ENCODE peak calls at places on chromosome 12, in seven cellular contexts. O is breast epithelium; S is naive thymus-derived CD4-positive, alpha-beta T cell; K is heart right ventricle; D is IMR-90; A is MM.1S; Q is stomach. T is an unnamed sample.

GRCh38 chr12:17489452-17489851 is 600.5 kb downstream of the RERGL start:
- DNase-seq in O (no peak), S (no peak), K (no peak), D (no peak), A (no peak), Q (no peak), T (no peak)

GRCh38 chr12:119780786-119781434 is 96.2 kb downstream of the CIT start:
- DNase-seq in O (no peak), S (no peak), K (peak; percentile 30), D (peak; percentile 37), A (no peak), Q (peak; percentile 78), T (peak; percentile 56)

GRCh38 chr12:32834122-32834521 is 62.5 kb downstream of the PKP2 start:
- DNase-seq in O (no peak), S (no peak), K (no peak), D (no peak), A (no peak), Q (no peak), T (no peak)

GRCh38 chr12:123934829-123935228 is 37.8 kb downstream of the CCDC92 start:
- DNase-seq in O (no peak), S (no peak), K (no peak), D (peak; percentile 28), A (no peak), Q (no peak), T (no peak)

GRCh38 chr12:119682635-119683340 is 14.9 kb downstream of the PRKAB1 start:
- DNase-seq in O (no peak), S (no peak), K (no peak), D (no peak), A (no peak), Q (no peak), T (no peak)

GRCh38 chr12:115370650-115371049 is 686.7 kb upstream of the TBX3 start:
- DNase-seq in O (no peak), S (no peak), K (no peak), D (no peak), A (no peak), Q (no peak), T (no peak)

GRCh38 chr12:64669270-64669842 is 59.1 kb downstream of the RASSF3 start:
- DNase-seq in O (no peak), S (peak; percentile 85), K (peak; percentile 70), D (peak; percentile 11), A (peak; percentile 78), Q (peak; percentile 73), T (peak; percentile 38)

GRCh38 chr12:21814814-21815213 is 40.3 kb upstream of the KCNJ8 start:
- DNase-seq in O (no peak), S (no peak), K (no peak), D (no peak), A (no peak), Q (no peak), T (no peak)

GRCh38 chr12:100138048-100138907 is 4.4 kb downstream of the BLTP3B start:
- DNase-seq in O (no peak), S (no peak), K (no peak), D (peak; percentile 15), A (peak; percentile 26), Q (no peak), T (no peak)

GRCh38 chr12:25852792-25853191 is 105.7 kb upstream of the RASSF8 start:
- DNase-seq in O (no peak), S (no peak), K (no peak), D (peak; percentile 95), A (no peak), Q (no peak), T (no peak)

GRCh38 chr12:110107369-110108281 is 16.5 kb upstream of the IFT81 start:
- DNase-seq in O (peak; percentile 48), S (no peak), K (peak; percentile 40), D (peak; percentile 97), A (no peak), Q (no peak), T (peak; percentile 47)

GRCh38 chr12:78795934-78796445 is 68.6 kb upstream of the SYT1 start:
- DNase-seq in O (no peak), S (no peak), K (no peak), D (no peak), A (no peak), Q (no peak), T (no peak)

GRCh38 chr12:75553865-75554555 is 42.6 kb upstream of the KRR1 start:
- DNase-seq in O (no peak), S (no peak), K (no peak), D (peak; percentile 27), A (no peak), Q (no peak), T (no peak)

GRCh38 chr12:32107376-32108267 is 975 bp downstream of the BICD1 start:
- DNase-seq in O (peak; percentile 24), S (peak; percentile 10), K (no peak), D (peak; percentile 80), A (no peak), Q (no peak), T (no peak)

DNA sequence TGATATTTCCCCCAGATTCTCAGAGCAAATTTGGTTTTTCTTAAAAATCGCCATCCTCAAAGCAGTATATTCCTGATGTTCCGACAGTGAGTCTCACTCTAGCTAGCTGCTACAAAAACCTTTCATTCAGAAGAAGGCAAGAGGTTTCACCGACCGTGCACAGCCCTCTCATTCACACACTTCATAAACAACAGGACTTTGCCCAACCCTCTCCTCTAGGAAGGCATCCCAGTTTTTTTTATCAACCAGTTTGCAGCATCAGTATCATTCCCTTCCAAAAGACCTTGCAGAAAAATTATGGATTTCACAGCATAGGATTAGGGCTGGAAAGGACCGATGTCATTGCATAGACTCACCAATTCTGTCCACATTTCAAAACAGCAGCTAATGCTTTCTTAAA is 732 bp downstream of the SVOP start:
- DNase-seq in O (no peak), S (no peak), K (no peak), D (no peak), A (no peak), Q (no peak), T (no peak)
- H3K4me3 ChIP-seq in O (no peak overlapping the region), S (no peak overlapping the region), K (no peak overlapping the region), D (no peak overlapping the region), A (no peak overlapping the region), Q (no peak overlapping the region), T (no peak overlapping the region)

GRCh38 chr12:94276725-94277124 is 128.3 kb downstream of the PLXNC1 start:
- DNase-seq in O (no peak), S (no peak), K (no peak), D (no peak), A (no peak), Q (no peak), T (no peak)

GRCh38 chr12:94280063-94280462 is 131.7 kb downstream of the PLXNC1 start:
- DNase-seq in O (no peak), S (no peak), K (no peak), D (no peak), A (no peak), Q (no peak), T (no peak)

GRCh38 chr12:94273272-94273671 is 124.9 kb downstream of the PLXNC1 start:
- DNase-seq in O (no peak), S (no peak), K (no peak), D (no peak), A (no peak), Q (no peak), T (no peak)

GRCh38 chr12:94282675-94283074 is 134.3 kb downstream of the PLXNC1 start:
- DNase-seq in O (no peak), S (peak; percentile 29), K (no peak), D (no peak), A (no peak), Q (peak; percentile 36), T (peak; percentile 62)

GRCh38 chr12:94277426-94278000 is 129.1 kb downstream of the PLXNC1 start:
- DNase-seq in O (no peak), S (no peak), K (no peak), D (peak; percentile 26), A (no peak), Q (no peak), T (no peak)
- H3K27ac ChIP-seq in O (no peak overlapping the region), S (no peak overlapping the region), K (no peak overlapping the region), D (no peak overlapping the region), A (no peak overlapping the region), Q (no peak overlapping the region), T (no peak overlapping the region)

GRCh38 chr12:12713932-12714275 is 3.3 kb upstream of the CDKN1B start:
- DNase-seq in O (no peak), S (no peak), K (no peak), D (no peak), A (no peak), Q (no peak), T (no peak)
- H3K27me3 ChIP-seq in O (no peaks in the 10 kb centered on the region), S (no peaks in the 10 kb centered on the region), K (no peaks in the 10 kb centered on the region), D (no peaks in the 10 kb centered on the region), A (no peaks in the 10 kb centered on the region), Q (no peaks in the 10 kb centered on the region), T (no peaks in the 10 kb centered on the region)

GRCh38 chr12:132445884-132446471 is 44.0 kb upstream of the FBRSL1 start:
- DNase-seq in O (peak; percentile 76), S (peak; percentile 70), K (peak; percentile 28), D (peak; percentile 70), A (no peak), Q (peak; percentile 64), T (peak; percentile 47)
- H3K4me3 ChIP-seq in O (peak overlapping the region; percentile 67), S (peak overlapping the region; percentile 61), K (peak overlapping the region; percentile 6), D (peak overlapping the region; percentile 40), A (no peak overlapping the region), Q (peak overlapping the region; percentile 36), T (no peak overlapping the region)

GRCh38 chr12:6604254-6605029 is 2.7 kb downstream of the CHD4 start:
- DNase-seq in O (no peak), S (no peak), K (peak; percentile 11), D (no peak), A (no peak), Q (no peak), T (no peak)
- H3K27ac ChIP-seq in O (peak overlapping the region; percentile 87), S (peak overlapping the region; percentile 96), K (peak overlapping the region; percentile 100), D (peak overlapping the region; percentile 7), A (peak overlapping the region; percentile 43), Q (peak overlapping the region; percentile 98), T (peak overlapping the region; percentile 49)

GRCh38 chr12:46602474-46602873 is 223.3 kb downstream of the SLC38A4 start:
- DNase-seq in O (no peak), S (no peak), K (no peak), D (no peak), A (no peak), Q (no peak), T (no peak)
- H3K27me3 ChIP-seq in O (no peaks in the 10 kb centered on the region), S (no peaks in the 10 kb centered on the region), K (no peaks in the 10 kb centered on the region), D (no peaks in the 10 kb centered on the region), A (no peaks in the 10 kb centered on the region), Q (no peaks in the 10 kb centered on the region), T (no peaks in the 10 kb centered on the region)

GRCh38 chr12:117064049-117064448 is 35.2 kb downstream of the TESC start:
- DNase-seq in O (no peak), S (no peak), K (no peak), D (no peak), A (no peak), Q (no peak), T (no peak)

GRCh38 chr12:117064596-117064995 is 34.6 kb downstream of the TESC start:
- DNase-seq in O (no peak), S (no peak), K (no peak), D (no peak), A (no peak), Q (no peak), T (no peak)

GRCh38 chr12:117061555-117062079 is 37.6 kb downstream of the TESC start:
- DNase-seq in O (no peak), S (no peak), K (no peak), D (no peak), A (no peak), Q (no peak), T (no peak)

GRCh38 chr12:117060927-117061300 is 38.3 kb downstream of the TESC start:
- DNase-seq in O (no peak), S (no peak), K (no peak), D (no peak), A (no peak), Q (no peak), T (no peak)

GRCh38 chr12:117063162-117063911 is 35.9 kb downstream of the TESC start:
- DNase-seq in O (no peak), S (peak; percentile 14), K (peak; percentile 37), D (no peak), A (no peak), Q (no peak), T (peak; percentile 34)
- H3K4me3 ChIP-seq in O (no peak overlapping the region), S (peak overlapping the region; percentile 28), K (no peak overlapping the region), D (no peak overlapping the region), A (no peak overlapping the region), Q (no peak overlapping the region), T (no peak overlapping the region)

T was measured in lung.